ENCODE peak calls at places on chromosome 2, in four cellular contexts. U is thyroid gland, H is AG10803, X is cardiac muscle cell. P is an unnamed sample.

GRCh38 chr2:152743004-152743403 is 24.6 kb downstream of the ARL6IP6 start:
- DNase-seq in U (no peak), H (no peak), X (peak), P (peak)

GRCh38 chr2:51971136-51971535 is 939.2 kb upstream of the NRXN1 start:
- DNase-seq in U (no peak), X (no peak), H (peak), P (peak)

GRCh38 chr2:196528486-196529223 is 110.9 kb upstream of the CCDC150 start:
- DNase-seq in U (no peak), X (no peak), H (peak), P (no peak)

GRCh38 chr2:201129044-201129505 is 13.1 kb downstream of the CFLAR start:
- DNase-seq in U (peak), H (peak), X (no peak), P (peak)

GRCh38 chr2:26725516-26725810 is 32.9 kb downstream of the KCNK3 start:
- DNase-seq in X (no peak), U (no peak), H (no peak), P (no peak)

GRCh38 chr2:38232454-38232853 is 144.6 kb downstream of the ATL2 start:
- DNase-seq in H (peak), U (no peak), X (no peak), P (no peak)

GRCh38 chr2:239978381-239978780 is 46.8 kb downstream of the NDUFA10 start:
- DNase-seq in X (no peak), U (no peak), H (peak), P (peak)

GRCh38 chr2:176814740-176815367 is 397.7 kb upstream of the HNRNPA3 start:
- DNase-seq in U (no peak), H (peak), X (peak), P (peak)

GRCh38 chr2:66601624-66602023 is 166.7 kb downstream of the MEIS1 start:
- DNase-seq in U (no peak), X (no peak), H (peak), P (peak)

GRCh38 chr2:188695953-188696352 is 278.2 kb upstream of the COL3A1 start:
- DNase-seq in X (no peak), U (no peak), H (peak), P (peak)

GRCh38 chr2:161913865-161914264 is 160.2 kb downstream of the DPP4 start:
- DNase-seq in X (no peak), H (peak), U (no peak), P (peak)

GRCh38 chr2:134389331-134389835 is 135.5 kb downstream of the MGAT5 start:
- DNase-seq in X (no peak), U (no peak), H (no peak), P (no peak)

GRCh38 chr2:99554238-99554637 is 64.4 kb upstream of the REV1 start:
- DNase-seq in U (no peak), H (no peak), X (peak), P (no peak)

P was measured in amniotic epithelial cell.